ENCODE peak calls at places on chromosome 4, in seven cellular contexts. V is brain pericyte; K is GM12864; A is activated T-helper 1 cell treated with anti-CD3 and anti-CD28 coated beads, Interleukin-2, amount 50 U/mL, for 16 hours; F is NCI-H510A treated with DMSO at 0.1 percent for 48 hours; D is tibial artery; S is adrenal gland. Z is an unnamed sample.

GRCh38 chr4:157128395-157128794 is 52.4 kb downstream of the GLRB start:
- DNase-seq in V (no peak), K (no peak), A (no peak), F (peak; percentile 17), D (no peak), S (peak; percentile 9), Z (no peak)

GRCh38 chr4:154560824-154561231 is 2.0 kb upstream of the FGB start:
- DNase-seq in V (no peak), K (no peak), A (no peak), F (no peak), D (no peak), S (no peak), Z (no peak)

GRCh38 chr4:73727685-73728084 is 12.7 kb upstream of the CXCL8 start:
- DNase-seq in V (no peak), K (no peak), A (no peak), F (no peak), D (no peak), S (no peak), Z (no peak)

GRCh38 chr4:53646792-53647191 is 55.5 kb upstream of the LNX1 start:
- DNase-seq in V (no peak), K (no peak), A (no peak), F (peak; percentile 22), D (no peak), S (no peak), Z (peak; percentile 56)

GRCh38 chr4:128521156-128521555 is 233.5 kb upstream of the PGRMC2 start:
- DNase-seq in V (no peak), K (no peak), A (no peak), F (no peak), D (no peak), S (no peak), Z (no peak)

GRCh38 chr4:168082379-168082778 is 10.0 kb upstream of the ANXA10 start:
- DNase-seq in V (no peak), K (no peak), A (no peak), F (no peak), D (no peak), S (no peak), Z (no peak)

GRCh38 chr4:125262079-125262478 is 52.7 kb upstream of the FAT4 start:
- DNase-seq in V (no peak), K (no peak), A (no peak), F (no peak), D (no peak), S (no peak), Z (no peak)

GRCh38 chr4:14184265-14184664 is 556.7 kb upstream of the BOD1L1 start:
- DNase-seq in V (no peak), K (no peak), A (no peak), F (no peak), D (no peak), S (peak; percentile 11), Z (no peak)

GRCh38 chr4:84582988-84583870 is at the start of gene CDS1:
- DNase-seq in V (no peak), K (no peak), A (no peak), F (peak; percentile 64), D (no peak), S (peak; percentile 49), Z (peak; percentile 84)

GRCh38 chr4:147821555-147821954 is 89.7 kb downstream of the ARHGAP10 start:
- DNase-seq in V (no peak), K (no peak), A (no peak), F (no peak), D (no peak), S (no peak), Z (no peak)

GRCh38 chr4:16225139-16225538 is 1.1 kb downstream of the TAPT1 start:
- DNase-seq in V (no peak), K (no peak), A (no peak), F (no peak), D (no peak), S (no peak), Z (no peak)

GRCh38 chr4:143183513-143184216 is 1.1 kb upstream of the USP38 start:
- DNase-seq in V (no peak), K (no peak), A (no peak), F (no peak), D (no peak), S (no peak), Z (no peak)

GRCh38 chr4:156751486-156751885 is 220.1 kb downstream of the PDGFC start:
- DNase-seq in V (no peak), K (no peak), A (no peak), F (no peak), D (no peak), S (no peak), Z (no peak)

Z was measured in transverse colon.